ENCODE peak calls at places on chromosome 1, in five cellular contexts. One of them, this sample, is unnamed.

GRCh38 chr1:198935371-198935921 is 296.6 kb downstream of the PTPRC start:
- DNase-seq in naive thymus-derived CD8-positive, alpha-beta T cell: peak
- DNase-seq in GM03348: peak
- DNase-seq in WTC11: no peak
- DNase-seq in dorsolateral prefrontal cortex: peak
- DNase-seq in this sample: no peak

GRCh38 chr1:61865646-61866220 is 123.5 kb downstream of the PATJ start:
- DNase-seq in dorsolateral prefrontal cortex: no peak
- DNase-seq in WTC11: no peak
- DNase-seq in naive thymus-derived CD8-positive, alpha-beta T cell: no peak
- DNase-seq in GM03348: no peak
- DNase-seq in this sample: no peak

GRCh38 chr1:11059990-11060948 is at the start of gene SRM:
- DNase-seq in WTC11: peak
- DNase-seq in GM03348: peak
- DNase-seq in naive thymus-derived CD8-positive, alpha-beta T cell: peak
- DNase-seq in dorsolateral prefrontal cortex: peak
- DNase-seq in this sample: peak

GRCh38 chr1:36540056-36540455 is 57.3 kb upstream of the CSF3R start:
- DNase-seq in GM03348: no peak
- DNase-seq in naive thymus-derived CD8-positive, alpha-beta T cell: no peak
- DNase-seq in WTC11: no peak
- DNase-seq in dorsolateral prefrontal cortex: no peak
- DNase-seq in this sample: no peak

GRCh38 chr1:98331232-98331631 is 330.3 kb upstream of the SNX7 start:
- DNase-seq in GM03348: peak
- DNase-seq in dorsolateral prefrontal cortex: no peak
- DNase-seq in WTC11: no peak
- DNase-seq in naive thymus-derived CD8-positive, alpha-beta T cell: no peak
- DNase-seq in this sample: no peak

GRCh38 chr1:91791691-91792392 is 94.1 kb downstream of the TGFBR3 start:
- DNase-seq in WTC11: no peak
- DNase-seq in dorsolateral prefrontal cortex: no peak
- DNase-seq in GM03348: no peak
- DNase-seq in naive thymus-derived CD8-positive, alpha-beta T cell: no peak
- DNase-seq in this sample: no peak

GRCh38 chr1:97258597-97258996 is 537.0 kb downstream of the PTBP2 start:
- DNase-seq in WTC11: no peak
- DNase-seq in GM03348: no peak
- DNase-seq in dorsolateral prefrontal cortex: no peak
- DNase-seq in naive thymus-derived CD8-positive, alpha-beta T cell: no peak
- DNase-seq in this sample: no peak

GRCh38 chr1:160811147-160811546 is 15.2 kb downstream of the LY9 start:
- DNase-seq in naive thymus-derived CD8-positive, alpha-beta T cell: no peak
- DNase-seq in dorsolateral prefrontal cortex: no peak
- DNase-seq in WTC11: no peak
- DNase-seq in GM03348: no peak
- DNase-seq in this sample: no peak

GRCh38 chr1:5751833-5752714 is 240.2 kb downstream of the NPHP4 start:
- DNase-seq in naive thymus-derived CD8-positive, alpha-beta T cell: no peak
- DNase-seq in GM03348: no peak
- DNase-seq in dorsolateral prefrontal cortex: no peak
- DNase-seq in WTC11: no peak
- DNase-seq in this sample: no peak

GRCh38 chr1:239858058-239858457 is 233.6 kb upstream of the FMN2 start:
- DNase-seq in dorsolateral prefrontal cortex: no peak
- DNase-seq in GM03348: no peak
- DNase-seq in WTC11: no peak
- DNase-seq in naive thymus-derived CD8-positive, alpha-beta T cell: no peak
- DNase-seq in this sample: peak

GRCh38 chr1:6410248-6410893 is 9.3 kb downstream of the HES2 start:
- DNase-seq in WTC11: no peak
- DNase-seq in dorsolateral prefrontal cortex: no peak
- DNase-seq in naive thymus-derived CD8-positive, alpha-beta T cell: no peak
- DNase-seq in GM03348: no peak
- DNase-seq in this sample: no peak

GRCh38 chr1:39398278-39399010 is 93.0 kb upstream of the BMP8A start:
- DNase-seq in WTC11: no peak
- DNase-seq in dorsolateral prefrontal cortex: peak
- DNase-seq in naive thymus-derived CD8-positive, alpha-beta T cell: no peak
- DNase-seq in GM03348: peak
- DNase-seq in this sample: no peak

GRCh38 chr1:25629836-25630235 is 13.2 kb downstream of the MAN1C1 start:
- DNase-seq in WTC11: no peak
- DNase-seq in dorsolateral prefrontal cortex: no peak
- DNase-seq in GM03348: no peak
- DNase-seq in naive thymus-derived CD8-positive, alpha-beta T cell: no peak
- DNase-seq in this sample: no peak

GRCh38 chr1:98824724-98825123 is 163.2 kb downstream of the SNX7 start:
- DNase-seq in GM03348: no peak
- DNase-seq in naive thymus-derived CD8-positive, alpha-beta T cell: no peak
- DNase-seq in dorsolateral prefrontal cortex: no peak
- DNase-seq in WTC11: no peak
- DNase-seq in this sample: no peak

GRCh38 chr1:3221112-3222041 is 152.4 kb downstream of the PRDM16 start:
- DNase-seq in naive thymus-derived CD8-positive, alpha-beta T cell: no peak
- DNase-seq in dorsolateral prefrontal cortex: peak
- DNase-seq in WTC11: no peak
- DNase-seq in GM03348: no peak
- DNase-seq in this sample: no peak

This sample was measured in neuronal stem cell.